ENCODE peak calls at places on chromosomes 12 and 14, in six cellular contexts. M is H4, D is ureter, F is GM23248, N is NCI-H1092, S is small intestine. L is an unnamed sample.

GRCh38 chr12:116002890-116003536 is 274.5 kb downstream of the MED13L start:
- DNase-seq in M (no peak), D (no peak), F (peak; percentile 38), N (no peak), S (no peak), L (no peak)

GRCh38 chr12:761276-761675 is 8.9 kb downstream of the WNK1 start:
- DNase-seq in F (peak; percentile 33), D (no peak), S (no peak), M (no peak), N (no peak), L (no peak)

GRCh38 chr12:110940933-110941332 is 20.6 kb upstream of the MYL2 start:
- DNase-seq in D (no peak), S (no peak), N (no peak), M (no peak), F (no peak), L (no peak)

GRCh38 chr12:112676526-112676925 is 115.0 kb upstream of the RPH3A start:
- DNase-seq in N (no peak), D (no peak), F (no peak), S (no peak), M (no peak), L (no peak)

GRCh38 chr12:131114942-131115584 is 161.4 kb downstream of the ADGRD1 start:
- DNase-seq in F (peak; percentile 44), D (no peak), N (no peak), S (no peak), M (no peak), L (no peak)

GRCh38 chr12:67910360-67911292 is 78.6 kb upstream of the IFNG-AS1 start:
- DNase-seq in S (no peak), N (no peak), F (peak; percentile 95), M (peak; percentile 49), D (no peak), L (peak; percentile 73)

GRCh38 chr14:68685419-68686211 is 107.3 kb downstream of the ZFP36L1 start:
- DNase-seq in F (peak; percentile 76), S (peak; percentile 65), N (no peak), D (no peak), M (peak; percentile 74), L (no peak)

GRCh38 chr14:76644875-76645518 is 116.3 kb upstream of the VASH1 start:
- DNase-seq in M (peak; percentile 36), D (no peak), F (peak; percentile 58), S (peak; percentile 7), N (peak; percentile 39), L (peak; percentile 44)

GRCh38 chr12:78759387-78759786 is 105.2 kb upstream of the SYT1 start:
- DNase-seq in F (peak; percentile 43), S (no peak), D (no peak), M (peak; percentile 72), N (no peak), L (peak; percentile 4)

GRCh38 chr12:38543151-38543550 is 226.6 kb downstream of the ALG10B start:
- DNase-seq in F (no peak), M (no peak), D (no peak), S (no peak), N (no peak), L (no peak)

GRCh38 chr14:36818794-36819384 is 157.2 kb downstream of the PAX9 start:
- DNase-seq in N (no peak), F (peak; percentile 57), M (no peak), S (no peak), D (no peak), L (no peak)

GRCh38 chr12:27277846-27278260 is 33.8 kb downstream of the STK38L start:
- DNase-seq in N (no peak), S (peak; percentile 89), M (peak; percentile 72), D (peak; percentile 52), F (peak; percentile 88), L (peak; percentile 44)

GRCh38 chr12:56454557-56454956 is at the start of gene MIP:
- DNase-seq in F (no peak), D (no peak), N (no peak), M (no peak), S (no peak), L (no peak)

GRCh38 chr12:116818341-116818856 is 62.8 kb downstream of the HRK start:
- DNase-seq in N (peak; percentile 0), S (peak; percentile 8), M (no peak), F (peak; percentile 54), D (no peak), L (peak; percentile 27)

GRCh38 chr12:116677202-116677651 is 60.6 kb downstream of the SPRING1 start:
- DNase-seq in S (no peak), D (no peak), M (no peak), N (no peak), F (no peak), L (no peak)

GRCh38 chr12:3959799-3960560 is 86.8 kb upstream of the PARP11 start:
- DNase-seq in D (no peak), S (no peak), N (no peak), F (no peak), M (no peak), L (no peak)

L was measured in AG08396.